ENCODE peak calls at places on chromosomes 11 and 22, in four cellular contexts. One of them, this sample, is unnamed.

GRCh38 chr11:69172674-69173073 is 16.9 kb downstream of the SMIM38 start:
- DNase-seq in cardiac muscle cell: no peak
- DNase-seq in colonic mucosa: no peak
- DNase-seq in GM10248: no peak
- DNase-seq in this sample: no peak

GRCh38 chr11:25242928-25243327 is 746.1 kb downstream of the LUZP2 start:
- DNase-seq in cardiac muscle cell: no peak
- DNase-seq in colonic mucosa: no peak
- DNase-seq in GM10248: no peak
- DNase-seq in this sample: no peak

GRCh38 chr22:19503869-19504268 is 20.3 kb downstream of the CLDN5 start:
- DNase-seq in cardiac muscle cell: no peak
- DNase-seq in colonic mucosa: no peak
- DNase-seq in GM10248: no peak
- DNase-seq in this sample: no peak

GRCh38 chr11:11973866-11974265 is 34.6 kb downstream of the DKK3 start:
- DNase-seq in cardiac muscle cell: peak
- DNase-seq in colonic mucosa: no peak
- DNase-seq in GM10248: no peak
- DNase-seq in this sample: no peak

GRCh38 chr11:93564895-93565294 is 21.7 kb upstream of the SMCO4 start:
- DNase-seq in cardiac muscle cell: no peak
- DNase-seq in colonic mucosa: no peak
- DNase-seq in GM10248: no peak
- DNase-seq in this sample: no peak

GRCh38 chr22:35619336-35620094 is 2.4 kb upstream of the MB start:
- DNase-seq in cardiac muscle cell: no peak
- DNase-seq in colonic mucosa: no peak
- DNase-seq in GM10248: no peak
- DNase-seq in this sample: no peak

GRCh38 chr11:47499614-47500013 is 50.7 kb upstream of the RAPSN start:
- DNase-seq in cardiac muscle cell: no peak
- DNase-seq in colonic mucosa: no peak
- DNase-seq in GM10248: no peak
- DNase-seq in this sample: no peak

GRCh38 chr11:11545285-11546275 is 76.2 kb downstream of the GALNT18 start:
- DNase-seq in cardiac muscle cell: no peak
- DNase-seq in colonic mucosa: no peak
- DNase-seq in GM10248: no peak
- DNase-seq in this sample: no peak

GRCh38 chr22:22787805-22788459 is 99.7 kb upstream of the IGLL5 start:
- DNase-seq in cardiac muscle cell: no peak
- DNase-seq in colonic mucosa: peak
- DNase-seq in GM10248: peak
- DNase-seq in this sample: peak

GRCh38 chr11:107591446-107592236 is 694 bp downstream of the ELMOD1 start:
- DNase-seq in cardiac muscle cell: peak
- DNase-seq in colonic mucosa: no peak
- DNase-seq in GM10248: peak
- DNase-seq in this sample: peak

GRCh38 chr11:37511425-37511933 is 913.4 kb upstream of the RAG2 start:
- DNase-seq in cardiac muscle cell: no peak
- DNase-seq in colonic mucosa: no peak
- DNase-seq in GM10248: no peak
- DNase-seq in this sample: no peak

GRCh38 chr11:88169481-88169880 is 5.8 kb downstream of the RAB38 start:
- DNase-seq in cardiac muscle cell: no peak
- DNase-seq in colonic mucosa: no peak
- DNase-seq in GM10248: no peak
- DNase-seq in this sample: no peak

GRCh38 chr22:37498289-37498909 is 12.2 kb upstream of the MFNG start:
- DNase-seq in cardiac muscle cell: peak
- DNase-seq in colonic mucosa: peak
- DNase-seq in GM10248: peak
- DNase-seq in this sample: peak

GRCh38 chr11:78354741-78355705 is 62.6 kb downstream of the GAB2 start:
- DNase-seq in cardiac muscle cell: no peak
- DNase-seq in colonic mucosa: no peak
- DNase-seq in GM10248: no peak
- DNase-seq in this sample: no peak

GRCh38 chr11:23569547-23569946 is 709.3 kb upstream of the CCDC179 start:
- DNase-seq in cardiac muscle cell: no peak
- DNase-seq in colonic mucosa: no peak
- DNase-seq in GM10248: no peak
- DNase-seq in this sample: no peak

GRCh38 chr11:20075627-20076026 is 84.6 kb downstream of the DBX1 start:
- DNase-seq in cardiac muscle cell: no peak
- DNase-seq in colonic mucosa: no peak
- DNase-seq in GM10248: no peak
- DNase-seq in this sample: no peak

GRCh38 chr11:36162909-36163434 is 126.3 kb downstream of the COMMD9 start:
- DNase-seq in cardiac muscle cell: no peak
- DNase-seq in colonic mucosa: no peak
- DNase-seq in GM10248: no peak
- DNase-seq in this sample: no peak

GRCh38 chr11:77473001-77473800 is 693 bp downstream of the PAK1 start:
- DNase-seq in cardiac muscle cell: peak
- DNase-seq in colonic mucosa: peak
- DNase-seq in GM10248: peak
- DNase-seq in this sample: peak

GRCh38 chr11:105673089-105673488 is 63.2 kb downstream of the GRIA4 start:
- DNase-seq in cardiac muscle cell: peak
- DNase-seq in colonic mucosa: peak
- DNase-seq in GM10248: no peak
- DNase-seq in this sample: no peak

GRCh38 chr11:87324817-87325489 is 287.2 kb downstream of the TMEM135 start:
- DNase-seq in cardiac muscle cell: no peak
- DNase-seq in colonic mucosa: no peak
- DNase-seq in GM10248: no peak
- DNase-seq in this sample: no peak

GRCh38 chr22:25137577-25138525 is 61.8 kb upstream of the CRYBB3 start:
- DNase-seq in cardiac muscle cell: no peak
- DNase-seq in colonic mucosa: peak
- DNase-seq in GM10248: no peak
- DNase-seq in this sample: no peak

GRCh38 chr11:68938088-68938487 is 34.4 kb downstream of the IGHMBP2 start:
- DNase-seq in cardiac muscle cell: no peak
- DNase-seq in colonic mucosa: no peak
- DNase-seq in GM10248: no peak
- DNase-seq in this sample: no peak

GRCh38 chr11:107791343-107792048 is 67.1 kb downstream of the SLC35F2 start:
- DNase-seq in cardiac muscle cell: no peak
- DNase-seq in colonic mucosa: no peak
- DNase-seq in GM10248: no peak
- DNase-seq in this sample: no peak

GRCh38 chr22:44741929-44742328 is 10.4 kb upstream of the ARHGAP8 start:
- DNase-seq in cardiac muscle cell: no peak
- DNase-seq in colonic mucosa: peak
- DNase-seq in GM10248: no peak
- DNase-seq in this sample: no peak

GRCh38 chr11:65311197-65311631 is 3.5 kb upstream of the CDC42EP2 start:
- DNase-seq in cardiac muscle cell: no peak
- DNase-seq in colonic mucosa: no peak
- DNase-seq in GM10248: no peak
- DNase-seq in this sample: no peak

GRCh38 chr11:46369458-46370152 is 11.9 kb upstream of the MDK start:
- DNase-seq in cardiac muscle cell: peak
- DNase-seq in colonic mucosa: peak
- DNase-seq in GM10248: peak
- DNase-seq in this sample: peak

GRCh38 chr11:18594999-18595749 is 4.4 kb upstream of the MISFA start:
- DNase-seq in cardiac muscle cell: no peak
- DNase-seq in colonic mucosa: no peak
- DNase-seq in GM10248: no peak
- DNase-seq in this sample: no peak

GRCh38 chr11:64544616-64545296 is 46.3 kb upstream of the SLC22A12 start:
- DNase-seq in cardiac muscle cell: no peak
- DNase-seq in colonic mucosa: peak
- DNase-seq in GM10248: no peak
- DNase-seq in this sample: no peak

GRCh38 chr11:69167130-69167915 is 11.6 kb downstream of the SMIM38 start:
- DNase-seq in cardiac muscle cell: no peak
- DNase-seq in colonic mucosa: no peak
- DNase-seq in GM10248: no peak
- DNase-seq in this sample: no peak

GRCh38 chr11:117970400-117971024 is 15.7 kb upstream of the IL10RA start:
- DNase-seq in cardiac muscle cell: no peak
- DNase-seq in colonic mucosa: peak
- DNase-seq in GM10248: no peak
- DNase-seq in this sample: no peak

GRCh38 chr11:71070490-71071455 is 181.6 kb downstream of the SHANK2 start:
- DNase-seq in cardiac muscle cell: no peak
- DNase-seq in colonic mucosa: no peak
- DNase-seq in GM10248: no peak
- DNase-seq in this sample: no peak

GRCh38 chr22:32407332-32407731 is 4.7 kb downstream of the RTCB start:
- DNase-seq in cardiac muscle cell: no peak
- DNase-seq in colonic mucosa: no peak
- DNase-seq in GM10248: no peak
- DNase-seq in this sample: no peak

GRCh38 chr11:31827458-31828206 is 16.5 kb upstream of the PAX6 start:
- DNase-seq in cardiac muscle cell: no peak
- DNase-seq in colonic mucosa: no peak
- DNase-seq in GM10248: peak
- DNase-seq in this sample: peak

GRCh38 chr11:115775846-115776245 is 271.6 kb upstream of the CADM1 start:
- DNase-seq in cardiac muscle cell: no peak
- DNase-seq in colonic mucosa: no peak
- DNase-seq in GM10248: no peak
- DNase-seq in this sample: no peak

GRCh38 chr11:126434950-126435335 is 79.5 kb downstream of the ST3GAL4 start:
- DNase-seq in cardiac muscle cell: no peak
- DNase-seq in colonic mucosa: no peak
- DNase-seq in GM10248: no peak
- DNase-seq in this sample: no peak

DNA sequence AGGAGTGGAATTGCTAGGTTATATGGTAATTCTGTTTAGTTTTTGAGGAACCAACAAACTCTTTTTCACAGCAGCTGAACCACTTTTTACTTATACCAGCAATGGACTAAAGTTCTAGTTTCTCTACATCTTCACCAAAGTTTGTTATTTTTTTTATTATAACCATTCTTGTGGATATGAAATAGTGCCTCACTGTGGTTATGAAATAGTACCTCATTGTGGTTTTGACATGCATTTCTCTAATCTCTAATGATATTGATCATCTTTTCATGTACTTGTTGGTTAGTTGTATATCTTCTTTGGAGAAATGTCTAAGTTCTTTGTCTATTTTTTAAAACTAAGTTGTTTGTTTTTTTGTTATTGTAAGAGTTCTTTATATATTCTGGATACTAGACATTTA is 27.2 kb downstream of the STIM1 start:
- DNase-seq in cardiac muscle cell: no peak
- DNase-seq in colonic mucosa: no peak
- DNase-seq in GM10248: no peak
- DNase-seq in this sample: no peak
- TF ChIP-seq CTCF in cardiac muscle cell: no peak
- TF ChIP-seq CTCF in colonic mucosa: no peak
- TF ChIP-seq CTCF in GM10248: no peak
- TF ChIP-seq CTCF in this sample: no peak

GRCh38 chr11:1691027-1691877 is 5.7 kb upstream of the KRTAP5-6 start:
- DNase-seq in cardiac muscle cell: no peak
- DNase-seq in colonic mucosa: no peak
- DNase-seq in GM10248: no peak
- DNase-seq in this sample: no peak
- TF ChIP-seq CTCF in cardiac muscle cell: no peak
- TF ChIP-seq CTCF in colonic mucosa: no peak
- TF ChIP-seq CTCF in GM10248: no peak
- TF ChIP-seq CTCF in this sample: no peak

DNA sequence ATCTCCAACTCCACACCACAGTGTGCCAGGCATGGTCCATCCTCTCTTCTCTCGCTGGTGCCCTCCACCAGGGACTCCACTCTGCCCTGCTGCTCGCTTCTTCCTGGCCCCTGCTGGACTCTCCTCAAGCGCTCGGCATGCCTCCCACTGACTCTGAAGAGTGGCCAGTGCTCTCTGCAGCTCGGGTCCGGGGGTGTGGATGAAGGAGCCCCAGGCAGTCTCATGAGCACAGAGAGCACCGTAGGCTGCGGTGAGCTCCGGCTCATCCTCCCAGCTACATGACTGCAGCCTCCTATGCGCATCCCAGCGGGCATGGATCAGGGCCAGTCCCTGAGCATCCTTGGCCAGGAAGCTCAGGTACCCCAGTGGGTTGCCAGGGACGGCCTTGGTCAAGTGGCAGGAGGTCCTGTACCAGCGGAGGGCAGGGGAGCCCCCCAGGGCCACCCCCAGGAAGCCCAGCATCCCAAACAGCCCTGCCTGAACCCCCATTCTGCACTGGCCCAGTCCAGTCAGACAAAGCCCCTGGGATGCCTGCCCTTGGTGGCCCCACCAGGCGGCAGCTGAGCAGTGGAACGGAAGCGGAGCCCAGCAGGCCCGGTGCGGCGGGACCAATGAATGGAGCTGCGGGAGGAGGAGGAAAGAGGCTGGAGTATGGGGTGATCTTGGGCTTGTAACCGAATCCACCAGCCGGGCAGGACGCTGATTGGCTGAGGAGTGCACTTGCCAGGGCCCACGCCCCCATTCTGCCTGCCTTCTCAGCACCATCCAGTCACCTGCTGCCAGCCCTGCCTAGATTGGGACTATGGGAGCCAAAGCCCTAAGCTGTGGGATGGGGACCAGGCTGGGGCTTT is at the start of gene PLA2G3:
- DNase-seq in cardiac muscle cell: peak
- DNase-seq in colonic mucosa: peak
- DNase-seq in GM10248: no peak
- DNase-seq in this sample: peak
- TF ChIP-seq CTCF in cardiac muscle cell: peak
- TF ChIP-seq CTCF in colonic mucosa: no peak
- TF ChIP-seq CTCF in GM10248: no peak
- TF ChIP-seq CTCF in this sample: no peak

GRCh38 chr11:76243648-76244285 is 37.5 kb upstream of the WNT11 start:
- DNase-seq in cardiac muscle cell: no peak
- DNase-seq in colonic mucosa: no peak
- DNase-seq in GM10248: no peak
- DNase-seq in this sample: no peak

GRCh38 chr11:76241243-76242000 is 35.1 kb upstream of the WNT11 start:
- DNase-seq in cardiac muscle cell: no peak
- DNase-seq in colonic mucosa: no peak
- DNase-seq in GM10248: no peak
- DNase-seq in this sample: no peak

GRCh38 chr11:76242004-76242779 is 35.9 kb upstream of the WNT11 start:
- DNase-seq in cardiac muscle cell: no peak
- DNase-seq in colonic mucosa: no peak
- DNase-seq in GM10248: no peak
- DNase-seq in this sample: no peak

GRCh38 chr11:76244311-76245061 is 38.2 kb upstream of the WNT11 start:
- DNase-seq in cardiac muscle cell: no peak
- DNase-seq in colonic mucosa: no peak
- DNase-seq in GM10248: no peak
- DNase-seq in this sample: no peak

DNA sequence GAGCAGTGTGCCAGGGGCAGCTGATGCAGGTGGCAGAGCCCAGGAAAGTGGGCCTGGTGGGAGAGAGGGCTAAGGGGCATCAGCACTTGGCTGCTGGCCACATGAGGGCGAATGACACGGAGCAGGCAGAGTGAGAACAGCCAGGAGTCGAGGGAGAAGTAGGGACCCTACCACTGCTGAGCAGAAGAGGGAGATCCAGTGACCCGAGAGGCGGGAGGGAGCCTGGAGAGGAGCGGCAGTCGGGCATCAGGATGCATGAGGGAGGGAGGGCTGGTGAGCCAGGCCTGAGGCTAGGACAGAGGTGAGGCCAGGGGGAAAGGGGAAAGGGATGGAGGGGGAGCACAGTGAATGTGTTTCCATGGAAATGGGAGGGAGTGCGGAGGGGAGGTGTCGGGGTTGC is 36.9 kb upstream of the WNT11 start:
- DNase-seq in cardiac muscle cell: peak
- DNase-seq in colonic mucosa: no peak
- DNase-seq in GM10248: no peak
- DNase-seq in this sample: no peak
- TF ChIP-seq CTCF in cardiac muscle cell: no peak
- TF ChIP-seq CTCF in colonic mucosa: no peak
- TF ChIP-seq CTCF in GM10248: no peak
- TF ChIP-seq CTCF in this sample: no peak